ENCODE peak calls at places on chromosomes 16 and 17, in six cellular contexts. P, A, B, I, Y and N are unnamed samples. For H4K20me1, the result is how much of the 10 kb centered on the place peaks cover.

GRCh38 chr16:87710887-87711286 is 54.9 kb downstream of the KLHDC4 start:
- DNase-seq in B (no peak), A (no peak), Y (no peak), P (no peak), I (no peak), N (no peak)

GRCh38 chr17:6254036-6254435 is 180.9 kb downstream of the AIPL1 start:
- DNase-seq in I (no peak), B (no peak), P (no peak), A (no peak), Y (no peak), N (no peak)

GRCh38 chr16:63613701-63614100 is 1508.2 kb downstream of the CDH11 start:
- DNase-seq in I (no peak), Y (peak), P (peak), B (no peak), A (no peak), N (no peak)

GRCh38 chr16:72989203-72989991 is 58.5 kb downstream of the ZFHX3 start:
- DNase-seq in A (no peak), P (peak), B (no peak), Y (peak), I (peak), N (no peak)

GRCh38 chr16:73390491-73390890 is 342.6 kb upstream of the ZFHX3 start:
- DNase-seq in A (no peak), P (no peak), B (no peak), I (no peak), Y (no peak), N (no peak)

GRCh38 chr17:47981462-47981861 is 10.5 kb downstream of the CDK5RAP3 start:
- DNase-seq in P (no peak), A (no peak), I (no peak), B (no peak), Y (no peak), N (no peak)

GRCh38 chr16:11064202-11064540 is 119.8 kb downstream of the CLEC16A start:
- DNase-seq in A (no peak), P (no peak), Y (no peak), I (no peak), B (no peak), N (no peak)

GRCh38 chr16:15038689-15039088 is 17.2 kb downstream of the NTAN1 start:
- DNase-seq in P (no peak), B (no peak), Y (no peak), A (no peak), I (no peak), N (no peak)

GRCh38 chr17:7128174-7128573 is 13.6 kb upstream of the ASGR2 start:
- DNase-seq in P (no peak), Y (no peak), B (no peak), I (no peak), A (no peak), N (no peak)

GRCh38 chr17:80649672-80650338 is 105.2 kb downstream of the RPTOR start:
- DNase-seq in B (peak), A (no peak), Y (peak), I (peak), P (peak), N (no peak)

GRCh38 chr17:38611070-38611786 is 5.5 kb upstream of the SRCIN1 start:
- DNase-seq in I (no peak), P (no peak), Y (no peak), A (no peak), B (no peak), N (peak)

GRCh38 chr16:58563235-58563634 is 47.9 kb downstream of the SETD6 start:
- DNase-seq in I (no peak), A (no peak), Y (peak), P (peak), B (no peak), N (no peak)

GRCh38 chr16:30473231-30474061 is 904 bp downstream of the ITGAL start:
- DNase-seq in I (no peak), Y (no peak), A (no peak), B (no peak), P (no peak), N (no peak)

GRCh38 chr17:9890124-9890523 is 14.9 kb downstream of the RCVRN start:
- DNase-seq in Y (no peak), B (peak), I (peak), A (no peak), P (no peak), N (no peak)

GRCh38 chr17:6661464-6661848 is 9.9 kb downstream of the C17orf100 start:
- DNase-seq in P (no peak), B (peak), I (no peak), A (no peak), Y (no peak), N (no peak)

GRCh38 chr16:85243312-85243711 is 131.0 kb upstream of the CIBAR2 start:
- DNase-seq in I (no peak), B (no peak), A (no peak), P (no peak), Y (no peak), N (no peak)

GRCh38 chr17:27469256-27469655 is 13.0 kb downstream of the KSR1 start:
- DNase-seq in P (no peak), I (no peak), A (no peak), B (no peak), Y (no peak), N (no peak)

GRCh38 chr17:40551874-40552768 is 13.2 kb downstream of the CCR7 start:
- DNase-seq in P (peak), B (peak), I (no peak), Y (no peak), A (no peak), N (no peak)

GRCh38 chr17:74024871-74025531 is 178.5 kb upstream of the RPL38 start:
- DNase-seq in I (no peak), B (no peak), P (no peak), A (no peak), Y (no peak), N (no peak)

GRCh38 chr17:48459070-48459469 is 29.1 kb upstream of the SKAP1 start:
- DNase-seq in P (no peak), Y (no peak), I (no peak), A (no peak), B (no peak), N (peak)

GRCh38 chr17:80830020-80830780 is 161.4 kb upstream of the CHMP6 start:
- DNase-seq in A (no peak), B (no peak), Y (no peak), P (no peak), I (no peak), N (no peak)

GRCh38 chr16:27269300-27270150 is 953 bp upstream of the NSMCE1 start:
- DNase-seq in I (no peak), P (no peak), Y (no peak), A (no peak), B (no peak), N (no peak)

GRCh38 chr17:79862771-79863440 is 23.7 kb upstream of the CBX4 start:
- DNase-seq in A (no peak), Y (no peak), I (no peak), P (no peak), B (no peak), N (no peak)

GRCh38 chr16:46932802-46933201 is 40.7 kb downstream of the DNAJA2 start:
- DNase-seq in A (no peak), I (no peak), P (no peak), B (peak), Y (no peak), N (no peak)

GRCh38 chr17:15918661-15919259 is 26.2 kb upstream of the ADORA2B start:
- DNase-seq in I (no peak), B (no peak), A (no peak), P (no peak), Y (no peak), N (no peak)

GRCh38 chr16:87108278-87108677 is 208.9 kb downstream of the C16orf95 start:
- DNase-seq in B (no peak), I (no peak), Y (no peak), A (no peak), P (no peak), N (no peak)

GRCh38 chr16:1859650-1860049 is 12.3 kb downstream of the MEIOB start:
- DNase-seq in B (peak), Y (no peak), I (no peak), A (no peak), P (no peak), N (no peak)

GRCh38 chr17:56144205-56144604 is 9.1 kb upstream of the ANKFN1 start:
- DNase-seq in B (no peak), A (no peak), P (no peak), I (no peak), Y (no peak), N (no peak)

GRCh38 chr17:39208136-39208535 is 8.1 kb downstream of the RPL19 start:
- DNase-seq in I (no peak), B (no peak), Y (no peak), A (no peak), P (no peak), N (no peak)

GRCh38 chr17:8332688-8333087 is 7.0 kb upstream of the ODF4 start:
- DNase-seq in P (no peak), A (no peak), I (no peak), B (no peak), Y (no peak), N (no peak)

GRCh38 chr16:70348991-70349390 is 2.3 kb downstream of the DDX19A start:
- DNase-seq in A (no peak), Y (no peak), P (no peak), I (no peak), B (no peak), N (no peak)

GRCh38 chr16:89374393-89374948 is 115.9 kb downstream of the ANKRD11 start:
- DNase-seq in I (no peak), P (peak), B (peak), Y (no peak), A (no peak), N (no peak)

GRCh38 chr16:27724491-27724878 is 174.5 kb downstream of the KATNIP start:
- DNase-seq in Y (no peak), A (no peak), B (no peak), P (no peak), I (no peak), N (no peak)

GRCh38 chr17:57751971-57752905 is 7.1 kb upstream of the CCDC182 start:
- DNase-seq in P (no peak), A (no peak), Y (no peak), I (no peak), B (no peak), N (no peak)

GRCh38 chr16:30184430-30185140 is 1.2 kb downstream of the CORO1A start:
- DNase-seq in Y (peak), P (no peak), B (no peak), I (no peak), A (peak), N (peak)

GRCh38 chr17:43396491-43397060 is 2.2 kb upstream of the ARL4D start:
- DNase-seq in B (no peak), A (no peak), Y (no peak), I (no peak), P (no peak), N (no peak)

GRCh38 chr16:81646561-81646960 is 132.5 kb upstream of the PLCG2 start:
- DNase-seq in A (no peak), P (peak), I (no peak), Y (peak), B (no peak), N (no peak)

GRCh38 chr17:77772461-77772897 is 186.0 kb upstream of the TNRC6C start:
- DNase-seq in I (peak), P (peak), B (peak), A (no peak), Y (no peak), N (peak)

GRCh38 chr16:3050487-3050886 is 4.1 kb downstream of the MMP25 start:
- DNase-seq in B (no peak), A (no peak), I (no peak), Y (no peak), P (no peak), N (no peak)

GRCh38 chr17:250487-251300 is 69.2 kb upstream of the DOC2B start:
- DNase-seq in B (no peak), A (no peak), Y (no peak), I (no peak), P (no peak), N (no peak)

DNA sequence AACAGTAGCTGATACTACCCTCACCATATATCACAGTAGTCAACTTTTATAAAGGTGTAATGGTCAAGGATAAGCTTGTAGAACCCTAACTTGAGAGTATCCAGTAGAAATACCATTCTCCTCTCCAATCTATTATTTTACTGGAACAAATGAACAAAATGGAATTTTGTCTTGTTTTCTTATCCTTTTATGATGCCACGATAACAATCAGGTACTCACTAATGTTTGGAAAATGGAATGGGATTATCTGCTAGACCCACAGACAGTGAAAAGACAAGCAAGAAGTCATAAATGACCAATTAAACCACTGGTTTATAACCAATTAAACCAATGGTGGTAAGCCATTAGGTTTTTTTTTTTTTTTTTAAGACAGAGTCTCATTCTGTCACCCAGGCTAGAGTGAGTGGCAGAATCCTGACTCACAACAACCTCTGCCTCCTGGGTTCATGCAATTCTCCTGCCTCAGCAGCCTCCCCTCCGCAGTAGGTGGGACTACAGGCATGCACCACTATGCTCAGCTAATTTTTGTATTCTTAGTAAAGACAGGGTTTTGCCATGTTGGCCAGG is 10.4 kb downstream of the GPATCH8 start:
- DNase-seq in Y (no peak), B (no peak), A (no peak), P (no peak), I (no peak), N (no peak)
- H4K20me1 ChIP-seq in Y (under half), B (under half), A (under half), P (under half), I (under half), N (under half)

GRCh38 chr17:28935744-28936460 is 15.4 kb downstream of the PHF12 start:
- DNase-seq in B (no peak), A (no peak), P (no peak), I (no peak), Y (no peak), N (no peak)
- H4K20me1 ChIP-seq in B (under half), A (under half), P (under half), I (under half), Y (under half), N (under half)

DNA sequence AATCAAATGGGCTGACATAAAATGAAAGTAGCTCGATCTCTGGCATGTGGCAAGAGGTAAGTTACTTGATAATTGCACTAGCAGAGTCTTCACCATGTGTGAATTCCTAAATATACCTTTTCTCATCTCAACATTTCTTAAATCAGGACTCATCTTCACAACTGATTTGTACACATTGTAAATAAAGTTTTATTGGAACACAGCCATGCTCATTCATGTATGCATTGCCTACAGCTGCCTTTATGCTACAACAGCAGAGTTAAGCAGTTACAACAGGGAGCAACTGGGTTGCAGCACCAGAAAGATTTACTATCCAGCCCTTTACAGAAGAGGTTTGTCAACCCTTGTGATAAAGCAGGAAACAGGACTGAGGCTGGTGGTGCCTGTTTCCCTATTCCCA is 48.1 kb downstream of the ARHGAP17 start:
- DNase-seq in B (no peak), I (no peak), Y (no peak), A (no peak), P (no peak), N (no peak)
- H4K20me1 ChIP-seq in B (under half), I (under half), Y (under half), A (under half), P (under half), N (under half)

GRCh38 chr17:18187226-18187625 is 3.6 kb downstream of the ALKBH5 start:
- DNase-seq in Y (peak), A (no peak), P (no peak), I (no peak), B (no peak), N (no peak)
- H4K20me1 ChIP-seq in Y (under half), A (under half), P (under half), I (under half), B (under half), N (under half)

DNA sequence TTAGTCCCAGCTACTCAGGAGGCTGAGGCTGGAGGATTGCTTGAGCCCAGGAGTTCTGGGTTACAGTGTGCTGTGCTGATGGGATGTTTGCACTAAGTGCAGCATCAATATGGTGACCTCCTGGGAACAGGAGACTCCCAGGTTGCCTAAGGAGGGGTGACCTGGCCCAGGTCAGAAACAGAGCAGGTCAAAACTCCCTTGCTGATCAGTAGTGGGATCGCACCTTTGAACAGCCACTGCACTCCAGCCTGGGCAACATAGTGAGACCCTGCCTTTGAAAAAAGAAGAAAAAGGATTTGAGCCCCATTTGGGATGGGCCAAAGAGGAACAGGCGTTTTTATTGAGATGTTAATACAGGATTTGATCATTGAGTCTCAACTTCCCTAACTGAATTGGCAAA is 30.6 kb downstream of the CLUH start:
- DNase-seq in Y (no peak), P (no peak), I (no peak), B (no peak), A (no peak), N (no peak)
- H4K20me1 ChIP-seq in Y (under half), P (under half), I (under half), B (under half), A (under half), N (under half)

GRCh38 chr17:28878981-28879380 is 18.6 kb downstream of the FLOT2 start:
- DNase-seq in I (peak), A (no peak), B (peak), Y (peak), P (peak), N (peak)

GRCh38 chr17:28881533-28882056 is 15.9 kb downstream of the FLOT2 start:
- DNase-seq in A (no peak), Y (no peak), P (no peak), B (no peak), I (no peak), N (no peak)

GRCh38 chr17:28880572-28880945 is 17.0 kb downstream of the FLOT2 start:
- DNase-seq in Y (peak), A (no peak), I (no peak), P (no peak), B (no peak), N (no peak)

GRCh38 chr17:28878158-28878910 is 19.2 kb downstream of the FLOT2 start:
- DNase-seq in A (no peak), I (no peak), Y (peak), B (no peak), P (no peak), N (no peak)

GRCh38 chr17:28879886-28880571 is 17.5 kb downstream of the FLOT2 start:
- DNase-seq in A (no peak), B (no peak), Y (no peak), P (no peak), I (no peak), N (no peak)
- H4K20me1 ChIP-seq in A (under half), B (under half), Y (under half), P (under half), I (under half), N (under half)

GRCh38 chr16:4411684-4412083 is 4.7 kb downstream of the CORO7 start:
- DNase-seq in I (no peak), P (peak), A (no peak), Y (no peak), B (no peak), N (no peak)

GRCh38 chr16:4412854-4413253 is 3.5 kb downstream of the CORO7 start:
- DNase-seq in P (no peak), A (no peak), B (no peak), I (no peak), Y (no peak), N (no peak)

GRCh38 chr16:4410335-4411075 is 5.9 kb downstream of the CORO7 start:
- DNase-seq in P (peak), B (no peak), I (no peak), Y (peak), A (no peak), N (no peak)

GRCh38 chr16:4414187-4414909 is 2.0 kb downstream of the CORO7 start:
- DNase-seq in A (peak), Y (no peak), B (no peak), I (no peak), P (no peak), N (peak)

DNA sequence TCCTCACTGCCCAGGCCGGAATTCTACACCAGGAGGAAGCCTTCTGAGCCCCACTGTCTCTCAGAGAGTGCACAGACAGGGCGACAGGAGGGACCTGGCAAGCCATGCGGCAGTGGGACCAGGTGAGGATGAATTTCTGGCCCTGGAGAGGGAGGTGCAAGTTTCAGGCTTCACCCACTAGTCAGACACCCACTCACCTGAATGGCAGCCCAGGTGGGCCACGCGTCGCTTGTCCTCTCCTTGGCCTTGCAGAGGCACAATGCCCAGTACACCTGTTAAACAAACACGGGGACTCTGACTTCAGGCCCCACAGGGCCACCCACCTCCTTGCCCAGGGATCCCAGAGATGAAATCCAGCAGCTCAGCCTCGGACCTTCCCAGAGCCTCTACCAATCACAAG is 4.2 kb downstream of the CORO7 start:
- DNase-seq in I (no peak), P (no peak), A (no peak), B (no peak), Y (no peak), N (no peak)
- H4K20me1 ChIP-seq in I (under half), P (under half), A (under half), B (under half), Y (under half), N (under half)